ENCODE peak calls at places on chromosomes 13 and 19, in ten cellular contexts. X is psoas muscle, P is cardiac muscle cell, H is GM23338, T is breast epithelium, Q is tibial artery, Z is ascending aorta, O is fibroblast of lung, Y is ovary, L is neural progenitor cell. M is an unnamed sample.
A peak's percentile ranks its signal among the peaks of the same experiment; 100 is the strongest.

GRCh38 chr19:1076951-1077350 is 10.0 kb downstream of the ARHGAP45 start:
- DNase-seq in X (peak; percentile 79), P (no peak), H (no peak), T (no peak), Q (peak; percentile 65), Z (peak; percentile 44), O (no peak), Y (no peak), L (no peak), M (peak; percentile 57)

GRCh38 chr13:19959141-19959830 is 759 bp downstream of the ZMYM2 start:
- DNase-seq in X (peak; percentile 82), P (peak; percentile 65), H (peak; percentile 61), T (peak; percentile 64), Q (peak; percentile 46), Z (no peak), O (peak; percentile 47), Y (peak; percentile 53), L (peak; percentile 81), M (peak; percentile 60)

GRCh38 chr13:113998781-113999617 is 25.1 kb upstream of the C13orf46 start:
- DNase-seq in X (peak; percentile 32), P (no peak), H (no peak), T (no peak), Q (no peak), Z (no peak), O (no peak), Y (no peak), L (no peak), M (no peak)

GRCh38 chr13:78602561-78603239 is 652 bp downstream of the POU4F1 start:
- DNase-seq in X (no peak), P (no peak), H (peak; percentile 48), T (no peak), Q (no peak), Z (no peak), O (peak; percentile 14), Y (no peak), L (peak; percentile 55), M (no peak)

GRCh38 chr19:56118666-56119584 is 2.2 kb downstream of the ZNF787 start:
- DNase-seq in X (no peak), P (no peak), H (no peak), T (no peak), Q (no peak), Z (no peak), O (no peak), Y (no peak), L (no peak), M (peak; percentile 88)

GRCh38 chr13:28529836-28530235 is 34.9 kb upstream of the FLT1 start:
- DNase-seq in X (no peak), P (no peak), H (no peak), T (no peak), Q (no peak), Z (no peak), O (no peak), Y (no peak), L (no peak), M (no peak)

GRCh38 chr13:30829145-30829544 is 76.9 kb upstream of the MEDAG start:
- DNase-seq in X (no peak), P (no peak), H (no peak), T (no peak), Q (no peak), Z (no peak), O (no peak), Y (no peak), L (no peak), M (no peak)

GRCh38 chr13:48009298-48009697 is 8.2 kb upstream of the SUCLA2 start:
- DNase-seq in X (no peak), P (no peak), H (no peak), T (no peak), Q (no peak), Z (no peak), O (peak; percentile 64), Y (no peak), L (no peak), M (no peak)

GRCh38 chr13:110294624-110295023 is 12.3 kb downstream of the COL4A1 start:
- DNase-seq in X (no peak), P (no peak), H (no peak), T (no peak), Q (no peak), Z (no peak), O (no peak), Y (no peak), L (no peak), M (no peak)

GRCh38 chr13:110298566-110299321 is 8.2 kb downstream of the COL4A1 start:
- DNase-seq in X (no peak), P (no peak), H (peak; percentile 65), T (no peak), Q (no peak), Z (no peak), O (peak; percentile 38), Y (peak; percentile 53), L (no peak), M (peak; percentile 41)

GRCh38 chr13:110298221-110298565 is 8.8 kb downstream of the COL4A1 start:
- DNase-seq in X (no peak), P (no peak), H (no peak), T (no peak), Q (no peak), Z (no peak), O (peak; percentile 36), Y (no peak), L (no peak), M (no peak)

GRCh38 chr13:110297771-110298170 is 9.2 kb downstream of the COL4A1 start:
- DNase-seq in X (no peak), P (no peak), H (no peak), T (no peak), Q (no peak), Z (no peak), O (peak; percentile 57), Y (no peak), L (no peak), M (no peak)

GRCh38 chr13:110297011-110297410 is 9.9 kb downstream of the COL4A1 start:
- DNase-seq in X (no peak), P (no peak), H (no peak), T (no peak), Q (no peak), Z (no peak), O (no peak), Y (no peak), L (no peak), M (peak; percentile 58)
- H3K27ac ChIP-seq in X (no peak overlapping the region), P (no peak overlapping the region), H (no peak overlapping the region), T (no peak overlapping the region), Q (peak overlapping the region; percentile 99), Z (peak overlapping the region; percentile 65), O (no peak overlapping the region), Y (no peak overlapping the region), L (no peak overlapping the region), M (no peak overlapping the region)

GRCh38 chr19:45423033-45423588 is 606 bp downstream of the ERCC1 start:
- DNase-seq in X (no peak), P (no peak), H (no peak), T (no peak), Q (no peak), Z (no peak), O (no peak), Y (no peak), L (no peak), M (peak; percentile 98)

GRCh38 chr19:45423589-45424190 is at the start of gene ERCC1:
- DNase-seq in X (peak; percentile 95), P (peak; percentile 99), H (peak; percentile 100), T (peak; percentile 95), Q (peak; percentile 94), Z (peak; percentile 76), O (peak; percentile 94), Y (peak; percentile 97), L (peak; percentile 99), M (no peak)

GRCh38 chr19:45424191-45425058 is 708 bp upstream of the ERCC1 start:
- DNase-seq in X (peak; percentile 86), P (no peak), H (peak; percentile 82), T (no peak), Q (peak; percentile 73), Z (peak; percentile 67), O (peak; percentile 92), Y (peak; percentile 36), L (peak; percentile 51), M (peak; percentile 84)

DNA sequence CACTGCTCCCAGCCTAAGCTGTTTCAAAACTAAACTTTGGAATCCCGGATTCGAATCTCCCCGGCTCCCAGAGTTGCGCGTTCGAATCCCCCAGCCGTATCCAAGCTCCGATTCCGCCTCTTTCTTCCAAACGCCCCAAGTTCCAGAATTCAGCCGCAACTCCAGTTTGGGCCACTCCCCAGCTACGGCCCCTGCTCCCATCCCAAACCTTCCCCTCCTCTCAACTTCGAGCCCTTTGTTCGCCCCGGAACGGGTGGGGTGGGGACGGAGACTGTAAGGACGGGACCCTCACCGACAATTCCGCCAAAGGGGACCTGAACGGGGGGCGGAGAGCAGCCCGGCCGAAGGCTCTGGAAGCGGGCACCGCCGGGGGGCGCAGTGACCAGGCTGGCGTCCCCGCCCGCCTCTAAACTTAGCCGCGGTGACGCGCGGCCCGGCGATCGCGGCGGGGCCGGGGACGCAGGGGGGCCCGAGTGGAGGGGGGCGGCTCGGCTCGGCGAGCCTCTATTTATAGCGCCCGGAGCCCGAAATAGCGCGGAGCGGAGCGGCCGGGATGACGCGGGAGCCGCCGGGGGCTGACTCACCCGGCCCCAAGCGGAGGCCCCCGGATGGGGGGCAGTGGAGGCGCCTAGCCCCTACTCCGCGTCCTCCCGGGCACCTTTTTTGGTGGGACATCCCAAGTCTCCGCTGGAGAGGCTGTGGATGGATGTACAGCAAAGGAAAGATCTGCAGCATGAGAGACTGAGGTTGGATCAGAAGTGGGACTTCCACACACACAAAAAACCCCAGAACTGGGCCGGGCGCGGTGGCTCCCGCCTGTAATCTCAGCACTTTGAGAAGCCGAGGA is 4.9 kb upstream of the ERCC1 start:
- DNase-seq in X (peak; percentile 92), P (peak; percentile 95), H (peak; percentile 84), T (no peak), Q (peak; percentile 57), Z (no peak), O (peak; percentile 42), Y (peak; percentile 54), L (peak; percentile 89), M (peak; percentile 49)
- TF ChIP-seq CTCF in X (peak; percentile 50), P (peak; percentile 55), H (peak; percentile 60), T (no peak), Q (peak; percentile 42), Z (peak; percentile 72), O (peak; percentile 25), Y (peak; percentile 48), L (peak; percentile 66), M (no peak)

DNA sequence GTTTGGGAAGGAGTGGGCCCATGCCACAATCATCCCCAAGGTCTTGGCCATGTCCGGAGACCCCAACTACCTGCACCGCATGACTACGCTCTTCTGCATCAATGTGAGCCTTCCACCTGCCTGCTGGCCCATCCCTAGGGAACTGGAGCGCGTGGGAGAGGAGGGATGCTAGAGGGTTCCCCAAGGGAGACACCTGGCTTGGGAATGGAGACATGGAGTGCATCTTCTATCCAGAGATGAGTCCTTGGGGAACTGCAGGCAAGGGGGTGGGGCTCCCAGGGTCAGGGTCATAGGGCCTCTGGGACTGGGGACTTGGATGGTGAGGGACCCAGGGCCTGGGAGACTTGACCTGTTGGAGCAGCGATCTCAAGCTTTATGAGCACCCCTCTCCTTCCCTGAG is 31.2 kb downstream of the PPP2R1A start:
- DNase-seq in X (no peak), P (no peak), H (no peak), T (no peak), Q (no peak), Z (no peak), O (no peak), Y (no peak), L (no peak), M (peak; percentile 46)
- H3K27ac ChIP-seq in X (no peak overlapping the region), P (no peak overlapping the region), H (no peak overlapping the region), T (no peak overlapping the region), Q (no peak overlapping the region), Z (no peak overlapping the region), O (no peak overlapping the region), Y (no peak overlapping the region), L (no peak overlapping the region), M (no peak overlapping the region)

DNA sequence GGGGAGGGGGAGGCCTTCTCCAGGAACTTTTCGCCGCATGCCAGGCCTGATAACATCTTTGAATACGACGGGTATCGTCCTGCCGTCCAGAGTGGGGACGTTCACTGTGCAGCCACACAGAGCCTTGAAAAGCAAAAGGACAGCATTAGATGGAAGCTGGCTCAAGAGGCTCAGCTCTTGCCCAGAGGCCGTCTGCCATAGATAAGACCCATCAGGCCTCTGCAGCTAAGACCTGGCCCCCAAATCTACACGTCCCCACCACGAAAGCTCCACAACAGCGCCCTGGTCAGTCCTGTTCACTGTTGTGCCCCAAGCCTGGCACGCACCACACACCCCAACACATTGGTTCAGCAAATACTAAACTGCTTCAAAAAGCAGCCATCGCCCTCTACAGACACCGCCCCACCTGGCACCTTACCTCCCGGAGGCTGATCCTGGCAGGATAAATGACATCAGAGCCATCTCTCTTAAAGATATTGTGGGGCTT is 2.1 kb downstream of the DNAJB1 start:
- DNase-seq in X (no peak), P (no peak), H (peak; percentile 22), T (no peak), Q (no peak), Z (no peak), O (no peak), Y (no peak), L (no peak), M (no peak)
- TF ChIP-seq CTCF in X (no peak), P (no peak), H (no peak), T (no peak), Q (no peak), Z (no peak), O (no peak), Y (no peak), L (no peak), M (no peak)